ENCODE peak calls at places on chromosomes 13 and 19, in five cellular contexts. One of them, this sample, is unnamed.

GRCh38 chr19:18438331-18439024 is 545 bp upstream of the ISYNA1 start:
- ATAC-seq in HepG2: peak; percentile 40
- ATAC-seq in upper lobe of left lung: peak; percentile 6
- ATAC-seq in K562: peak; percentile 32
- ATAC-seq in GM12878: no peak
- ATAC-seq in this sample: no peak

GRCh38 chr19:19602136-19602712 is 16.3 kb downstream of the PBX4 start:
- ATAC-seq in HepG2: no peak
- ATAC-seq in upper lobe of left lung: no peak
- ATAC-seq in K562: no peak
- ATAC-seq in GM12878: no peak
- ATAC-seq in this sample: no peak

GRCh38 chr19:8149261-8150094 is at the start of gene FBN3:
- ATAC-seq in HepG2: no peak
- ATAC-seq in upper lobe of left lung: no peak
- ATAC-seq in K562: no peak
- ATAC-seq in GM12878: no peak
- ATAC-seq in this sample: no peak

GRCh38 chr13:20891768-20892167 is 10.8 kb downstream of the XPO4 start:
- ATAC-seq in HepG2: no peak
- ATAC-seq in upper lobe of left lung: no peak
- ATAC-seq in K562: no peak
- ATAC-seq in GM12878: no peak
- ATAC-seq in this sample: no peak

GRCh38 chr13:29925457-29925856 is 75.0 kb upstream of the UBL3 start:
- ATAC-seq in HepG2: peak; percentile 15
- ATAC-seq in upper lobe of left lung: peak; percentile 76
- ATAC-seq in K562: no peak
- ATAC-seq in GM12878: peak; percentile 21
- ATAC-seq in this sample: peak; percentile 77

GRCh38 chr13:52345631-52346251 is 60.2 kb downstream of the THSD1 start:
- ATAC-seq in HepG2: no peak
- ATAC-seq in upper lobe of left lung: no peak
- ATAC-seq in K562: no peak
- ATAC-seq in GM12878: no peak
- ATAC-seq in this sample: no peak

GRCh38 chr13:65112123-65113075 is 2117.7 kb downstream of the PCDH9 start:
- ATAC-seq in HepG2: no peak
- ATAC-seq in upper lobe of left lung: no peak
- ATAC-seq in K562: no peak
- ATAC-seq in GM12878: no peak
- ATAC-seq in this sample: no peak

GRCh38 chr19:18860302-18860700 is 28.5 kb downstream of the UPF1 start:
- ATAC-seq in HepG2: no peak
- ATAC-seq in upper lobe of left lung: no peak
- ATAC-seq in K562: no peak
- ATAC-seq in GM12878: no peak
- ATAC-seq in this sample: no peak

GRCh38 chr13:30388401-30389283 is 33.7 kb upstream of the UBE2L5 start:
- ATAC-seq in HepG2: peak; percentile 72
- ATAC-seq in upper lobe of left lung: peak; percentile 80
- ATAC-seq in K562: no peak
- ATAC-seq in GM12878: no peak
- ATAC-seq in this sample: peak; percentile 87

GRCh38 chr19:1377965-1378785 is 5.5 kb upstream of the NDUFS7 start:
- ATAC-seq in HepG2: peak; percentile 31
- ATAC-seq in upper lobe of left lung: peak; percentile 15
- ATAC-seq in K562: peak; percentile 31
- ATAC-seq in GM12878: no peak
- ATAC-seq in this sample: peak; percentile 8

GRCh38 chr19:32519023-32519422 is 62.0 kb upstream of the PDCD5 start:
- ATAC-seq in HepG2: no peak
- ATAC-seq in upper lobe of left lung: no peak
- ATAC-seq in K562: no peak
- ATAC-seq in GM12878: no peak
- ATAC-seq in this sample: no peak

GRCh38 chr13:113074401-113074800 is 31.2 kb upstream of the F7 start:
- ATAC-seq in HepG2: no peak
- ATAC-seq in upper lobe of left lung: no peak
- ATAC-seq in K562: no peak
- ATAC-seq in GM12878: no peak
- ATAC-seq in this sample: no peak

GRCh38 chr13:113979791-113980471 is 6.1 kb upstream of the C13orf46 start:
- ATAC-seq in HepG2: no peak
- ATAC-seq in upper lobe of left lung: no peak
- ATAC-seq in K562: no peak
- ATAC-seq in GM12878: no peak
- ATAC-seq in this sample: no peak

GRCh38 chr13:57673197-57673596 is 41.7 kb downstream of the PCDH17 start:
- ATAC-seq in HepG2: no peak
- ATAC-seq in upper lobe of left lung: no peak
- ATAC-seq in K562: no peak
- ATAC-seq in GM12878: peak; percentile 47
- ATAC-seq in this sample: no peak

GRCh38 chr19:33621065-33621785 is 528 bp upstream of the CHST8 start:
- ATAC-seq in HepG2: no peak
- ATAC-seq in upper lobe of left lung: no peak
- ATAC-seq in K562: no peak
- ATAC-seq in GM12878: no peak
- ATAC-seq in this sample: no peak

GRCh38 chr13:105518086-105518485 is 1017.4 kb downstream of the EFNB2 start:
- ATAC-seq in HepG2: no peak
- ATAC-seq in upper lobe of left lung: no peak
- ATAC-seq in K562: no peak
- ATAC-seq in GM12878: no peak
- ATAC-seq in this sample: no peak

GRCh38 chr13:112885242-112885781 is 83.7 kb upstream of the MCF2L start:
- ATAC-seq in HepG2: no peak
- ATAC-seq in upper lobe of left lung: no peak
- ATAC-seq in K562: no peak
- ATAC-seq in GM12878: no peak
- ATAC-seq in this sample: no peak

GRCh38 chr13:113566227-113566561 is 18.4 kb upstream of the TFDP1 start:
- ATAC-seq in HepG2: no peak
- ATAC-seq in upper lobe of left lung: no peak
- ATAC-seq in K562: no peak
- ATAC-seq in GM12878: no peak
- ATAC-seq in this sample: no peak

GRCh38 chr13:33057019-33057785 is 41.0 kb downstream of the KL start:
- ATAC-seq in HepG2: peak; percentile 85
- ATAC-seq in upper lobe of left lung: peak; percentile 82
- ATAC-seq in K562: peak; percentile 71
- ATAC-seq in GM12878: peak; percentile 96
- ATAC-seq in this sample: peak; percentile 48

GRCh38 chr19:6817179-6817578 is 44.7 kb downstream of the VAV1 start:
- ATAC-seq in HepG2: no peak
- ATAC-seq in upper lobe of left lung: no peak
- ATAC-seq in K562: no peak
- ATAC-seq in GM12878: no peak
- ATAC-seq in this sample: no peak

GRCh38 chr13:108220042-108220441 is 1.9 kb downstream of the ABHD13 start:
- ATAC-seq in HepG2: no peak
- ATAC-seq in upper lobe of left lung: no peak
- ATAC-seq in K562: no peak
- ATAC-seq in GM12878: no peak
- ATAC-seq in this sample: no peak

GRCh38 chr13:75302031-75302430 is 179.9 kb downstream of the TBC1D4 start:
- ATAC-seq in HepG2: peak; percentile 83
- ATAC-seq in upper lobe of left lung: no peak
- ATAC-seq in K562: no peak
- ATAC-seq in GM12878: no peak
- ATAC-seq in this sample: no peak

GRCh38 chr13:70415141-70415540 is 306.9 kb upstream of the KLHL1 start:
- ATAC-seq in HepG2: no peak
- ATAC-seq in upper lobe of left lung: no peak
- ATAC-seq in K562: no peak
- ATAC-seq in GM12878: no peak
- ATAC-seq in this sample: no peak

GRCh38 chr13:112532837-112533745 is 54.9 kb downstream of the TUBGCP3 start:
- ATAC-seq in HepG2: no peak
- ATAC-seq in upper lobe of left lung: no peak
- ATAC-seq in K562: no peak
- ATAC-seq in GM12878: no peak
- ATAC-seq in this sample: no peak

GRCh38 chr19:38467541-38468525 is 34.3 kb downstream of the RYR1 start:
- ATAC-seq in HepG2: no peak
- ATAC-seq in upper lobe of left lung: no peak
- ATAC-seq in K562: no peak
- ATAC-seq in GM12878: no peak
- ATAC-seq in this sample: no peak

GRCh38 chr19:40718774-40719391 is 2.0 kb downstream of the ITPKC start:
- ATAC-seq in HepG2: peak; percentile 68
- ATAC-seq in upper lobe of left lung: no peak
- ATAC-seq in K562: peak; percentile 65
- ATAC-seq in GM12878: peak; percentile 33
- ATAC-seq in this sample: no peak

GRCh38 chr19:13959962-13960862 is 7.9 kb downstream of the DCAF15 start:
- ATAC-seq in HepG2: peak; percentile 66
- ATAC-seq in upper lobe of left lung: no peak
- ATAC-seq in K562: peak; percentile 69
- ATAC-seq in GM12878: peak; percentile 54
- ATAC-seq in this sample: no peak
- TF ChIP-seq CTCF in HepG2: peak; percentile 57
- TF ChIP-seq CTCF in upper lobe of left lung: no peak
- TF ChIP-seq CTCF in K562: peak; percentile 46
- TF ChIP-seq CTCF in GM12878: no peak
- TF ChIP-seq CTCF in this sample: no peak

GRCh38 chr13:38783992-38784875 is 97.4 kb downstream of the FREM2 start:
- ATAC-seq in HepG2: no peak
- ATAC-seq in upper lobe of left lung: no peak
- ATAC-seq in K562: no peak
- ATAC-seq in GM12878: no peak
- ATAC-seq in this sample: no peak

GRCh38 chr13:38785490-38785889 is 98.6 kb downstream of the FREM2 start:
- ATAC-seq in HepG2: no peak
- ATAC-seq in upper lobe of left lung: no peak
- ATAC-seq in K562: no peak
- ATAC-seq in GM12878: no peak
- ATAC-seq in this sample: no peak

GRCh38 chr13:38785047-38785446 is 98.2 kb downstream of the FREM2 start:
- ATAC-seq in HepG2: no peak
- ATAC-seq in upper lobe of left lung: no peak
- ATAC-seq in K562: no peak
- ATAC-seq in GM12878: no peak
- ATAC-seq in this sample: no peak

DNA sequence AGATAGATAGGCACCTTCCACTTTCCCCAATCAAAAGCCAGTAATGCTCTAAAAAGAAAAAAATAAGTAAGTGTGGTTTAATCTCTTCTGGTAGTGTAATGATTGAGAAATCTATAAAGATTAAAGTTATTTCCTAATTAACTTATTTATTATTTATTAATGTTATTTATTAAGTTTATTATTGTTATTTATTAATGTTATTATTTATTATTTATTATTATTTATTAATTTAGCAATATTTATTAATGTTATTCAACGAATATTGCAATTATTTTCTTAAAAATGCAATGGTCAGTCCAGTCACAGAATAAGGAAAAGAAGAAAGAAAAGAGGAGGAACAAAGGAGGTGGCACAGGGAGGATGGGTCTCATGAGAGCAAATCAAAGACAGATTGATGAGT is 100.7 kb downstream of the FREM2 start:
- ATAC-seq in HepG2: no peak
- ATAC-seq in upper lobe of left lung: no peak
- ATAC-seq in K562: no peak
- ATAC-seq in GM12878: no peak
- ATAC-seq in this sample: no peak
- TF ChIP-seq POLR2AphosphoS5 in HepG2: no peak
- TF ChIP-seq POLR2AphosphoS5 in upper lobe of left lung: no peak
- TF ChIP-seq POLR2AphosphoS5 in K562: no peak
- TF ChIP-seq POLR2AphosphoS5 in GM12878: no peak
- TF ChIP-seq POLR2AphosphoS5 in this sample: no peak

GRCh38 chr19:42268704-42269517 is at the start of gene CIC:
- ATAC-seq in HepG2: peak; percentile 94
- ATAC-seq in upper lobe of left lung: peak; percentile 94
- ATAC-seq in K562: peak; percentile 92
- ATAC-seq in GM12878: peak; percentile 90
- ATAC-seq in this sample: peak; percentile 92

GRCh38 chr19:42267644-42268141 is 1.4 kb upstream of the CIC start:
- ATAC-seq in HepG2: no peak
- ATAC-seq in upper lobe of left lung: no peak
- ATAC-seq in K562: no peak
- ATAC-seq in GM12878: no peak
- ATAC-seq in this sample: no peak

GRCh38 chr19:42269518-42270345 is 680 bp downstream of the CIC start:
- ATAC-seq in HepG2: no peak
- ATAC-seq in upper lobe of left lung: no peak
- ATAC-seq in K562: no peak
- ATAC-seq in GM12878: no peak
- ATAC-seq in this sample: no peak

GRCh38 chr19:42270346-42271044 is 1.4 kb downstream of the CIC start:
- ATAC-seq in HepG2: no peak
- ATAC-seq in upper lobe of left lung: no peak
- ATAC-seq in K562: no peak
- ATAC-seq in GM12878: peak; percentile 12
- ATAC-seq in this sample: no peak

GRCh38 chr19:42268142-42268703 is 829 bp upstream of the CIC start:
- ATAC-seq in HepG2: peak; percentile 68
- ATAC-seq in upper lobe of left lung: peak; percentile 92
- ATAC-seq in K562: peak; percentile 84
- ATAC-seq in GM12878: peak; percentile 77
- ATAC-seq in this sample: peak; percentile 87
- TF ChIP-seq EP300 in HepG2: peak; percentile 72
- TF ChIP-seq EP300 in upper lobe of left lung: no peak
- TF ChIP-seq EP300 in K562: peak; percentile 80
- TF ChIP-seq EP300 in GM12878: peak; percentile 57
- TF ChIP-seq EP300 in this sample: no peak

GRCh38 chr19:15173746-15174404 is 26.9 kb downstream of the NOTCH3 start:
- ATAC-seq in HepG2: peak; percentile 28
- ATAC-seq in upper lobe of left lung: no peak
- ATAC-seq in K562: peak; percentile 41
- ATAC-seq in GM12878: peak; percentile 39
- ATAC-seq in this sample: no peak
- TF ChIP-seq CTCF in HepG2: peak; percentile 65
- TF ChIP-seq CTCF in upper lobe of left lung: no peak
- TF ChIP-seq CTCF in K562: peak; percentile 80
- TF ChIP-seq CTCF in GM12878: peak; percentile 18
- TF ChIP-seq CTCF in this sample: no peak

GRCh38 chr13:77213644-77214043 is 113.2 kb downstream of the MYCBP2 start:
- ATAC-seq in HepG2: no peak
- ATAC-seq in upper lobe of left lung: no peak
- ATAC-seq in K562: no peak
- ATAC-seq in GM12878: no peak
- ATAC-seq in this sample: no peak

GRCh38 chr13:77207943-77208342 is 119.0 kb downstream of the MYCBP2 start:
- ATAC-seq in HepG2: no peak
- ATAC-seq in upper lobe of left lung: no peak
- ATAC-seq in K562: no peak
- ATAC-seq in GM12878: no peak
- ATAC-seq in this sample: no peak
- TF ChIP-seq POLR2AphosphoS5 in HepG2: no peak
- TF ChIP-seq POLR2AphosphoS5 in upper lobe of left lung: no peak
- TF ChIP-seq POLR2AphosphoS5 in K562: no peak
- TF ChIP-seq POLR2AphosphoS5 in GM12878: no peak
- TF ChIP-seq POLR2AphosphoS5 in this sample: no peak